ENCODE peak calls at places on chromosomes 12 and 14, in seven cellular contexts. I is Caco-2; W is tibial artery; L is upper lobe of right lung; P is pancreas; B is right atrium auricular region; E is effector memory CD4-positive, alpha-beta T cell. F is an unnamed sample.

GRCh38 chr12:47551426-47551851 is 154.4 kb downstream of the RPAP3 start:
- DNase-seq in I (no peak), W (no peak), L (no peak), P (no peak), B (no peak), E (no peak), F (peak; percentile 66)

GRCh38 chr14:77872971-77873370 is 73.1 kb downstream of the ADCK1 start:
- DNase-seq in I (no peak), W (no peak), L (no peak), P (peak; percentile 70), B (no peak), E (no peak), F (no peak)

GRCh38 chr12:33265037-33265436 is 174.6 kb downstream of the SYT10 start:
- DNase-seq in I (no peak), W (no peak), L (no peak), P (no peak), B (no peak), E (no peak), F (no peak)

GRCh38 chr12:63961048-63961447 is 116.5 kb downstream of the SRGAP1 start:
- DNase-seq in I (no peak), W (no peak), L (no peak), P (no peak), B (no peak), E (no peak), F (no peak)

GRCh38 chr12:117035287-117035686 is 63.9 kb downstream of the TESC start:
- DNase-seq in I (no peak), W (no peak), L (no peak), P (no peak), B (no peak), E (no peak), F (no peak)

GRCh38 chr14:95519699-95520098 is 3.2 kb upstream of the SYNE3 start:
- DNase-seq in I (no peak), W (peak; percentile 93), L (no peak), P (no peak), B (peak; percentile 95), E (peak; percentile 51), F (no peak)

GRCh38 chr14:95597784-95598204 is 62.9 kb downstream of the GLRX5 start:
- DNase-seq in I (peak; percentile 11), W (no peak), L (no peak), P (peak; percentile 8), B (no peak), E (no peak), F (no peak)

GRCh38 chr14:101049942-101050341 is 146.4 kb upstream of the RTL1 start:
- DNase-seq in I (no peak), W (no peak), L (no peak), P (no peak), B (no peak), E (no peak), F (no peak)

GRCh38 chr14:23067847-23068791 is 10.8 kb upstream of the CDH24 start:
- DNase-seq in I (no peak), W (peak; percentile 63), L (no peak), P (no peak), B (no peak), E (no peak), F (no peak)

GRCh38 chr14:76826122-76826521 is at the start of gene LRRC74A:
- DNase-seq in I (no peak), W (no peak), L (no peak), P (no peak), B (no peak), E (no peak), F (no peak)

GRCh38 chr12:121259074-121259473 is 37.4 kb downstream of the CAMKK2 start:
- DNase-seq in I (no peak), W (no peak), L (no peak), P (no peak), B (no peak), E (no peak), F (no peak)

GRCh38 chr12:69405466-69405865 is 45.9 kb downstream of the YEATS4 start:
- DNase-seq in I (peak; percentile 46), W (peak; percentile 68), L (no peak), P (no peak), B (peak; percentile 82), E (no peak), F (no peak)

GRCh38 chr14:22380511-22381455 is 208.2 kb downstream of the DAD1 start:
- DNase-seq in I (no peak), W (no peak), L (no peak), P (no peak), B (no peak), E (no peak), F (no peak)

GRCh38 chr14:50038398-50039119 is 77.8 kb downstream of the VCPKMT start:
- DNase-seq in I (no peak), W (no peak), L (no peak), P (no peak), B (no peak), E (no peak), F (no peak)

GRCh38 chr12:93122089-93122488 is 193.0 kb upstream of the EEA1 start:
- DNase-seq in I (no peak), W (no peak), L (no peak), P (no peak), B (no peak), E (no peak), F (no peak)

GRCh38 chr12:109764776-109765492 is 51.3 kb downstream of the FAM222A start:
- DNase-seq in I (no peak), W (peak; percentile 44), L (peak; percentile 41), P (no peak), B (no peak), E (no peak), F (no peak)

GRCh38 chr12:122602456-122602855 is 75.4 kb downstream of the KNTC1 start:
- DNase-seq in I (no peak), W (no peak), L (no peak), P (no peak), B (no peak), E (no peak), F (no peak)

GRCh38 chr12:27602516-27602915 is 78.5 kb downstream of the PPFIBP1 start:
- DNase-seq in I (no peak), W (no peak), L (no peak), P (no peak), B (no peak), E (no peak), F (no peak)

GRCh38 chr12:122855071-122855829 is 20.0 kb downstream of the HIP1R start:
- DNase-seq in I (no peak), W (no peak), L (no peak), P (no peak), B (no peak), E (no peak), F (no peak)

GRCh38 chr12:14471497-14471896 is 96.2 kb downstream of the PLBD1 start:
- DNase-seq in I (no peak), W (no peak), L (no peak), P (no peak), B (no peak), E (no peak), F (no peak)
- H3K9me3 ChIP-seq in I (peaks cover 30% of the 10 kb centered on the region), W (peaks cover 47% of the 10 kb centered on the region), L (peaks cover 26% of the 10 kb centered on the region), P (no peaks in the 10 kb centered on the region), B (peaks cover 26% of the 10 kb centered on the region), E (peaks cover 11% of the 10 kb centered on the region), F (peaks cover 48% of the 10 kb centered on the region)

GRCh38 chr14:106069786-106070185 is 543.4 kb downstream of the TMEM121 start:
- DNase-seq in I (no peak), W (no peak), L (no peak), P (no peak), B (no peak), E (no peak), F (no peak)

GRCh38 chr14:106070242-106070641 is 543.9 kb downstream of the TMEM121 start:
- DNase-seq in I (no peak), W (no peak), L (no peak), P (no peak), B (no peak), E (no peak), F (no peak)

GRCh38 chr14:106062502-106063272 is 536.3 kb downstream of the TMEM121 start:
- DNase-seq in I (no peak), W (no peak), L (no peak), P (no peak), B (no peak), E (no peak), F (no peak)

GRCh38 chr14:106067935-106068334 is 541.6 kb downstream of the TMEM121 start:
- DNase-seq in I (no peak), W (no peak), L (no peak), P (no peak), B (no peak), E (no peak), F (no peak)
- H3K9me3 ChIP-seq in I (no peaks in the 10 kb centered on the region), W (no peaks in the 10 kb centered on the region), L (no peaks in the 10 kb centered on the region), P (no peaks in the 10 kb centered on the region), B (no peaks in the 10 kb centered on the region), E (no peaks in the 10 kb centered on the region), F (no peaks in the 10 kb centered on the region)

GRCh38 chr12:126616441-126616840 is 1551.2 kb downstream of the AACS start:
- DNase-seq in I (no peak), W (no peak), L (no peak), P (no peak), B (no peak), E (no peak), F (no peak)

GRCh38 chr12:126617312-126617711 is 1552.1 kb downstream of the AACS start:
- DNase-seq in I (no peak), W (no peak), L (no peak), P (no peak), B (no peak), E (no peak), F (no peak)
- H3K9me3 ChIP-seq in I (no peaks in the 10 kb centered on the region), W (peaks cover 4% of the 10 kb centered on the region), L (peaks cover 7% of the 10 kb centered on the region), P (no peaks in the 10 kb centered on the region), B (peaks cover 7% of the 10 kb centered on the region), E (peaks cover 5% of the 10 kb centered on the region), F (peaks cover 21% of the 10 kb centered on the region)

GRCh38 chr14:26845106-26845818 is 247.4 kb upstream of the NOVA1 start:
- DNase-seq in I (no peak), W (no peak), L (no peak), P (no peak), B (no peak), E (no peak), F (no peak)

GRCh38 chr14:26839481-26839880 is 241.6 kb upstream of the NOVA1 start:
- DNase-seq in I (no peak), W (no peak), L (no peak), P (no peak), B (no peak), E (no peak), F (no peak)

GRCh38 chr14:26846388-26846787 is 248.6 kb upstream of the NOVA1 start:
- DNase-seq in I (no peak), W (no peak), L (no peak), P (no peak), B (no peak), E (no peak), F (no peak)

GRCh38 chr14:26841361-26841760 is 243.5 kb upstream of the NOVA1 start:
- DNase-seq in I (no peak), W (no peak), L (no peak), P (no peak), B (no peak), E (no peak), F (no peak)

DNA sequence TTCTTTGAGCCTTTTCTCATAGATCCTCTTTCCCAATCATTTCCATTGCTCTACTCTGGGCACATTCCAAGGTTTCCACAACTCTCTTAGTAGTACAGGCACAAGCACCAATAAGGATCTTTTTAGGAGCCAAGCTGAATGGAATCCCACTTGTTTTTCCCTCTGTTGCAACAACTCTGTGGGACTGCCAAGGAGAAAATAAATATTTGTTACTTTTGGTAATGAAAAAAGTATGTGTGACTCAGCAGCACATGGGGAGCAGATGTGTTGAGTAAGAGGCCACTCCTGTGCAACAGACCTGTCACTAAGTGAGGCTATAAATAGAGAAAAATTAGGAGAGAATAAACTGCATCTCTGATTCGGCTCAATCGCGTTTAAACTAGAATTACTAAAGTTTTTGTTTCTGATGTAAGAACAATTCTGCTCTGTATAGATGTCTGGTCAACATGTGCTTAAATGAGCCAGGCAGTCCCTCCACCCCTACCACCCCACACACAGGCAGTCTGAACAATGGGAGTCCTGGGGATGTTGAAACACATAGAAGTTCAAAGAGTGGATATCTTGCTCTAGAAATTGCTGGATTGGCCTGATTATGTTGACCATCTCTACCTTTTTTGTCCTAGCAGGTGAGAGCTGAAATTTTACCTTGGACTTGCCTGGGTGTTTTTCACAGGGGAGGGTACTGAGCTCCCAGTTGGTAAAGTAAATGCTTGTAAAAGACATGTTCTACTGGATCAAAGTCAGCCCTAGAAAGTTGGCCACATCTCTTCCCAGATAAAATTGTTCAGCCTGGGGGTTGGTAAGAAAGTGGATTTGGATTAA is 244.3 kb upstream of the NOVA1 start:
- DNase-seq in I (peak; percentile 65), W (peak; percentile 77), L (no peak), P (peak; percentile 53), B (peak; percentile 79), E (no peak), F (no peak)
- H3K9me3 ChIP-seq in I (no peaks in the 10 kb centered on the region), W (no peaks in the 10 kb centered on the region), L (no peaks in the 10 kb centered on the region), P (no peaks in the 10 kb centered on the region), B (no peaks in the 10 kb centered on the region), E (no peaks in the 10 kb centered on the region), F (no peaks in the 10 kb centered on the region)